ENCODE peak calls at places on chromosomes 3 and 15, in eight cellular contexts. J, L, Y, C, F, Z, E and H are unnamed samples.

GRCh38 chr15:29903785-29904464 is 81.7 kb upstream of the TJP1 start:
- DNase-seq in J (no peak), L (no peak), Y (no peak), C (no peak), F (no peak), Z (no peak), E (no peak), H (no peak)

GRCh38 chr3:104989878-104990277 is 376.8 kb upstream of the ALCAM start:
- DNase-seq in J (peak; percentile 5), L (no peak), Y (no peak), C (no peak), F (no peak), Z (no peak), E (no peak), H (no peak)

GRCh38 chr3:177448987-177449975 is 252.0 kb upstream of the TBL1XR1 start:
- DNase-seq in J (no peak), L (peak; percentile 36), Y (no peak), C (no peak), F (no peak), Z (no peak), E (no peak), H (peak; percentile 89)

GRCh38 chr15:90064931-90065681 is 37.2 kb downstream of the IDH2 start:
- DNase-seq in J (no peak), L (no peak), Y (no peak), C (no peak), F (no peak), Z (no peak), E (no peak), H (no peak)

GRCh38 chr3:119350114-119350513 is 55.9 kb downstream of the ARHGAP31 start:
- DNase-seq in J (no peak), L (no peak), Y (no peak), C (no peak), F (no peak), Z (no peak), E (peak; percentile 87), H (no peak)

GRCh38 chr3:67686067-67686466 is 31.7 kb upstream of the SUCLG2 start:
- DNase-seq in J (no peak), L (no peak), Y (no peak), C (no peak), F (no peak), Z (no peak), E (no peak), H (no peak)

GRCh38 chr15:68820205-68820588 is 498 bp downstream of the ANP32A start:
- DNase-seq in J (no peak), L (no peak), Y (no peak), C (peak; percentile 52), F (no peak), Z (no peak), E (peak; percentile 66), H (peak; percentile 76)

GRCh38 chr3:168722091-168722490 is 626.4 kb upstream of the GOLIM4 start:
- DNase-seq in J (peak; percentile 4), L (no peak), Y (no peak), C (no peak), F (no peak), Z (no peak), E (no peak), H (no peak)

GRCh38 chr3:190671658-190672057 is 157.8 kb downstream of the IL1RAP start:
- DNase-seq in J (peak; percentile 53), L (no peak), Y (no peak), C (no peak), F (no peak), Z (no peak), E (no peak), H (no peak)

GRCh38 chr3:52292247-52293065 is 4.8 kb downstream of the GLYCTK start:
- DNase-seq in J (no peak), L (no peak), Y (no peak), C (no peak), F (peak; percentile 42), Z (no peak), E (no peak), H (no peak)

GRCh38 chr3:52289747-52290595 is 2.3 kb downstream of the GLYCTK start:
- DNase-seq in J (no peak), L (no peak), Y (no peak), C (peak; percentile 82), F (peak; percentile 60), Z (no peak), E (no peak), H (no peak)

GRCh38 chr3:52293491-52294319 is 6.1 kb downstream of the GLYCTK start:
- DNase-seq in J (no peak), L (no peak), Y (no peak), C (no peak), F (peak; percentile 45), Z (no peak), E (no peak), H (no peak)

GRCh38 chr3:52290596-52291507 is 3.2 kb downstream of the GLYCTK start:
- DNase-seq in J (no peak), L (no peak), Y (no peak), C (no peak), F (peak; percentile 64), Z (no peak), E (no peak), H (no peak)

DNA sequence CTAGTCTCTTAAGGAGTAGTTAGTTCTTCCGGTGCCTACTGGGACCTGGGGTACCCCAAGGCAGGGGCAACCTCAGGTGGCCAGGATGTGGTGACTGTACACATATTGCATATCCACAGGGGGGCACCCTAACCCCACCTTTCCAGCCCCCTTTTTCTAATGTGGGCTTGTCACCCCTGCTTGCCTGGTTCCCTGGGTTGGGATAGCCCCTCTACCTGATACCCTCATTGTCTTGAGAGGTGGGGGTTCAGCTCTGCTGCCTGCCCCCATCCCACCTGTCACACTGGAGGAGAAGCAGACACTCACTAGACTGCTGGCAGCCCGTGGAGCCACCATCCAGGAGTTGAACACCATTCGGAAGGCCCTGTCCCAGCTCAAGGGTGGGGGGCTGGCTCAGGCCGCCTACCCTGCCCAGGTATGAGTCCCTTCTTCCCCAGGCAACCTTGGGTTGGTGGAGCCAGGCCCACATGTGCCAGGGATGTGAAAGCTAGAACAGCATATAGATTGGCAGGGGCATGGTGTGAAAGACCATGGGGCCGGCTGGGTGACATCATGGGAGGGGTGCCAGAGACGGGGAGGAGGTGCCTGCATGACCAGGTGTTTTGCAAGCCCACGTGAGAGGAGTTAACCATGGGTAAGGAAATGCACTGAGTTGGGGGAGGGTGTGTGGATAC is 4.0 kb downstream of the GLYCTK start:
- DNase-seq in J (no peak), L (no peak), Y (no peak), C (peak; percentile 41), F (peak; percentile 74), Z (no peak), E (peak; percentile 67), H (peak; percentile 57)
- TF ChIP-seq CTCF in J (peak; percentile 52), L (peak; percentile 63), Y (no peak), C (peak; percentile 43), F (peak; percentile 57), Z (peak; percentile 74), E (peak; percentile 70), H (peak; percentile 61)

GRCh38 chr15:60592386-60593339 is 113.7 kb upstream of the ICE2 start:
- DNase-seq in J (peak; percentile 76), L (no peak), Y (peak; percentile 90), C (peak; percentile 90), F (peak; percentile 96), Z (no peak), E (peak; percentile 95), H (peak; percentile 93)

GRCh38 chr15:60589728-60590127 is 110.8 kb upstream of the ICE2 start:
- DNase-seq in J (peak; percentile 64), L (no peak), Y (no peak), C (no peak), F (no peak), Z (no peak), E (no peak), H (no peak)

GRCh38 chr15:60591491-60592385 is 112.8 kb upstream of the ICE2 start:
- DNase-seq in J (peak; percentile 22), L (no peak), Y (peak; percentile 66), C (peak; percentile 33), F (peak; percentile 90), Z (no peak), E (peak; percentile 79), H (peak; percentile 56)

GRCh38 chr15:60589253-60589652 is 110.3 kb upstream of the ICE2 start:
- DNase-seq in J (no peak), L (no peak), Y (no peak), C (peak; percentile 46), F (no peak), Z (no peak), E (no peak), H (peak; percentile 87)

DNA sequence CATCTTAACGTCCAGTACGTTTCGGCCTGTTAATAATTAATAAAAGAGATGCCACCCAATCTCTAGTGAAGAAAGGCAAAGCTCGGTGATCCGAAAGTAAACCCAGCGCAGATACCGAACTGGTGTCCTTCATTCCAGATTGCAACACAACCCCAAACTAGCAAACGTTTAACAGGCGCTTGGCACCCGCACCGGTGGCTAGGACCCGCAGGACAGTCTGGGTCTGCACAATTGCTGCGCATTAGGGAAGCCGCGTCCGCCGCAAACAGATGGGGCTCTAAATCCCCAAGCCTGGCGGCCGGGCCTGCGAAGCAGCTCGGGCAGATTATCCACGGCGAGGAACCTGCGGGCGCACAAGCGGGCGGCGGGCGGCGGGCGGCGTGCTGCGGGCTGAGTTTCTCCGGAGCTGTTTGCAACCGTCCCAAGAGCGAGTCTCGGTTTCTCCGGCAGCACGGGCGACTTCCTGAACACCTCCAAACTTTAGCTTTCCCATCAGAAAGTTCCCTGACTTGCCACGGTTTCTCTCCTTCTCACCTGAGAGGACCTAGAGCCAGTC is 112.1 kb upstream of the ICE2 start:
- DNase-seq in J (peak; percentile 52), L (no peak), Y (peak; percentile 73), C (peak; percentile 55), F (peak; percentile 93), Z (no peak), E (peak; percentile 91), H (peak; percentile 67)
- H3K4me3 ChIP-seq in J (peak overlapping the region; percentile 69), L (peak overlapping the region; percentile 83), Y (peak overlapping the region; percentile 80), C (peak overlapping the region; percentile 81), F (peak overlapping the region; percentile 77), Z (peak overlapping the region; percentile 35), E (peak overlapping the region; percentile 87), H (peak overlapping the region; percentile 83)

GRCh38 chr15:98778960-98779359 is 130.6 kb downstream of the IGF1R start:
- DNase-seq in J (no peak), L (no peak), Y (no peak), C (no peak), F (no peak), Z (no peak), E (no peak), H (no peak)

GRCh38 chr15:98781838-98782237 is 133.5 kb downstream of the IGF1R start:
- DNase-seq in J (no peak), L (no peak), Y (no peak), C (no peak), F (no peak), Z (no peak), E (no peak), H (no peak)

GRCh38 chr15:98777426-98777825 is 129.1 kb downstream of the IGF1R start:
- DNase-seq in J (no peak), L (no peak), Y (no peak), C (no peak), F (no peak), Z (no peak), E (no peak), H (no peak)

GRCh38 chr15:98778263-98778959 is 130.1 kb downstream of the IGF1R start:
- DNase-seq in J (no peak), L (no peak), Y (no peak), C (no peak), F (peak; percentile 36), Z (no peak), E (no peak), H (no peak)

GRCh38 chr15:98779463-98780071 is 131.2 kb downstream of the IGF1R start:
- DNase-seq in J (peak; percentile 62), L (peak; percentile 41), Y (peak; percentile 81), C (peak; percentile 88), F (peak; percentile 84), Z (peak; percentile 80), E (peak; percentile 88), H (peak; percentile 78)
- TF ChIP-seq CTCF in J (peak; percentile 99), L (peak; percentile 96), Y (peak; percentile 77), C (peak; percentile 89), F (peak; percentile 98), Z (peak; percentile 97), E (peak; percentile 94), H (peak; percentile 96)

GRCh38 chr3:152315623-152316022 is 46.9 kb downstream of the MBNL1 start:
- DNase-seq in J (no peak), L (no peak), Y (no peak), C (no peak), F (no peak), Z (no peak), E (no peak), H (no peak)
- H3K4me3 ChIP-seq in J (no peak overlapping the region), L (no peak overlapping the region), Y (peak overlapping the region; percentile 14), C (no peak overlapping the region), F (no peak overlapping the region), Z (no peak overlapping the region), E (no peak overlapping the region), H (no peak overlapping the region)